ENCODE peak calls at places on chromosomes 12 and 14, in four cellular contexts. V, Q, G and L are unnamed samples.

GRCh38 chr12:27280412-27280811 is 36.3 kb downstream of the STK38L start:
- DNase-seq in Q (no peak), G (no peak), V (no peak), L (no peak)

GRCh38 chr12:89278862-89279261 is 73.4 kb downstream of the DUSP6 start:
- DNase-seq in G (no peak), Q (no peak), V (no peak), L (no peak)

GRCh38 chr14:29144598-29144997 is 378.0 kb downstream of the FOXG1 start:
- DNase-seq in G (no peak), V (no peak), Q (no peak), L (no peak)

GRCh38 chr12:78888583-78888982 is 24.0 kb downstream of the SYT1 start:
- DNase-seq in G (no peak), V (peak), Q (no peak), L (no peak)

GRCh38 chr12:121697093-121697698 is 15.4 kb upstream of the TMEM120B start:
- DNase-seq in G (no peak), V (no peak), Q (peak), L (peak)

GRCh38 chr12:62466018-62466595 is 519 bp upstream of the MON2 start:
- DNase-seq in G (no peak), Q (peak), V (no peak), L (peak)

GRCh38 chr12:39420043-39420442 is 22.9 kb downstream of the KIF21A start:
- DNase-seq in G (no peak), V (no peak), Q (no peak), L (peak)

GRCh38 chr12:131222271-131223139 is 268.8 kb downstream of the ADGRD1 start:
- DNase-seq in Q (no peak), V (peak), G (no peak), L (no peak)

GRCh38 chr14:51609987-51610283 is 41.8 kb upstream of the FRMD6 start:
- DNase-seq in G (no peak), V (no peak), Q (peak), L (no peak)

GRCh38 chr12:47458273-47458672 is 247.6 kb downstream of the RPAP3 start:
- DNase-seq in G (no peak), V (no peak), Q (no peak), L (peak)

GRCh38 chr14:104976198-104977007 is 1.8 kb downstream of the AHNAK2 start:
- DNase-seq in V (peak), Q (peak), G (no peak), L (peak)

GRCh38 chr14:78319826-78320635 is 149.9 kb downstream of the NRXN3 start:
- DNase-seq in Q (peak), G (no peak), V (no peak), L (no peak)

GRCh38 chr12:29212682-29213397 is 63.8 kb downstream of the FAR2 start:
- DNase-seq in Q (no peak), G (no peak), V (no peak), L (no peak)

GRCh38 chr14:81243499-81243898 is 22.7 kb upstream of the GTF2A1 start:
- DNase-seq in G (no peak), V (no peak), Q (no peak), L (no peak)

GRCh38 chr12:127115468-127116035 is 1151.4 kb upstream of the TMEM132C start:
- DNase-seq in G (no peak), Q (no peak), V (no peak), L (no peak)

DNA sequence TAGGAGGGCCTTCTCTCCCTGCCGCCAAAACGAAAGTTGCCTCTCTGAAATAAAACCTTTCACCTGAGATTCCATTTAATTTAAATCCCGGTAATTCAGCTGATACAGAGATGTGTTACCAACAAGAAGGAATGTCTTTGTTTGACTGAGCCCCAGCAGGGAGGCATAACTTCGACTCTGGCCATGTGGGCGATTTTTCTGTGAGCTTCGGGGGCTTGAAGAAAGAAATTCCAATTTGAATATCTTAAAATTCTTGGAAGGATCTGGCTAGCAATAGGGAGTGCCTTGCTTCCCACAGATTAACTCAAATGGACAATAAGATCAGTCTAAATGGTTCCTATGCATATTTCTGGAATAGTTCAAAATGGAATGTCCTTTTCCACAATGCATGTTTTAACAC is 252.5 kb upstream of the TMPO start:
- DNase-seq in V (no peak), Q (no peak), G (peak), L (no peak)
- TF ChIP-seq KDM1A in V (no peak), Q (no peak), G (no peak), L (no peak)

DNA sequence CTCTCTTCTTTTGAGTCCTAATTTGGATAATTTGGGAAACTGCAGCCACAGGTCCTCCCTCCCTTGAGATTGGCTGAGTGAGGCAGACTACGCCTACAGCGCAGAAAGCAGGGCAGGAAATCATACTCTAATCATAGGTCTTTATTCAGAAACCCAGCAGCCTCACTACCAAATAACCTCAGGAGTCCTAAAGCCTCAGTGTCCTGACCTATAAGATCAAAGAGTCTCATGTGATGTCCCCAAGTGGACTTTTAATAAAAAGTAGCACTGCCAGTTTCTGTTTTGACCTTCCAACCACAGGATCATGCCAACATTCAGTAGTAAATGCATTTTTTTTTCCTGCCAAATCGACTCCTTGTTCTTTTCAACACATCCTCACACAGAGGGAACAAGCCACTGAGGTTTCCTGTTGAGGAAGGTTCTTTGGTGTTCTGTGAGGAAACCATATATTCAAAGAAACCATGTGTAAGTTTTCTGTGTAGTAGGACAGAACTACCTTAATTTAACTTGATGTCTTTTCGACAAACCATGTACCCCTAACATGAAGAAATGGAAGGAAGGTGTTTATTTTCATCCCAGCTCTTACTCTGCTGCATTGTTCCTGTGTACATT is 72.2 kb downstream of the VCPKMT start:
- DNase-seq in Q (no peak), G (no peak), V (no peak), L (no peak)
- TF ChIP-seq HDAC6 in Q (no peak), G (no peak), V (no peak), L (no peak)

GRCh38 chr12:93827669-93828068 is 150.5 kb downstream of the CRADD start:
- DNase-seq in G (no peak), Q (no peak), V (no peak), L (no peak)

GRCh38 chr12:93824514-93825500 is 147.6 kb downstream of the CRADD start:
- DNase-seq in V (no peak), Q (no peak), G (peak), L (no peak)

GRCh38 chr12:93825501-93825888 is 148.3 kb downstream of the CRADD start:
- DNase-seq in V (no peak), G (no peak), Q (no peak), L (no peak)

GRCh38 chr12:93827179-93827578 is 150.0 kb downstream of the CRADD start:
- DNase-seq in V (no peak), Q (no peak), G (no peak), L (no peak)

DNA sequence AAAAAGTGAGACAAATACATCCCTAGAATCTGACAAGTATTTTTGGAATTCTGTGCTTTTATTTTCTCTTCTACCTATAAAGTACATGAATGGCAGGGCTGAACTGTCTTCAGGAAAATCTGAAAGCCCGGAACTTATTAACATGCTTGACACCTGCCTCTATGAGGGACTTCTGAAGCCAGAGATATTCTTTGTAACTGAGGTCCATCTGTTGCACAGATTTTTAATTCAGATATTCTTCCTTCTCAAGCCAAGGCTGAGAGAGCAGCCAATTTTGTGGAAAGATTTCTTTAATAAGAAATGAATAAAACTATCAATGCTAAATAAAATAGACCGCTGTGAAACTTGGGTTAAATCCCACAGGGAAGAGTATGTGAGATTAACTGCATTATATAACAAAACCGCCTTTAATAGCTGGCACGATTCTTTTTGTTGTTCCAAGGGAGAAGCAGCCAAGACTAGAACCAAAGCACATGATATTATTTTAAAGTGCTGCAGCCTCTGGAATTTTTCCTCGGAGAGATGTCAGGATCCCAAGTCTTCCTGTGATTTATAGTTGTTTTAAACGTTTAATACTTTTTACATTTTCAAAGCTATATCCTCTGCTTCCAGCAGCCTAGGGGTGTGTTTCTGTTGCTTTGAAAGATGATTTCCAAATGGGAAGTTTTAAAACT is 148.9 kb downstream of the CRADD start:
- DNase-seq in V (no peak), G (no peak), Q (no peak), L (no peak)
- TF ChIP-seq ATF3 in V (no peak), G (no peak), Q (no peak), L (no peak)

GRCh38 chr12:12794686-12795085 is 9.2 kb downstream of the APOLD1 start:
- DNase-seq in G (no peak), Q (no peak), V (no peak), L (no peak)
- TF ChIP-seq KDM1A in G (no peak), Q (no peak), V (no peak), L (no peak)

DNA sequence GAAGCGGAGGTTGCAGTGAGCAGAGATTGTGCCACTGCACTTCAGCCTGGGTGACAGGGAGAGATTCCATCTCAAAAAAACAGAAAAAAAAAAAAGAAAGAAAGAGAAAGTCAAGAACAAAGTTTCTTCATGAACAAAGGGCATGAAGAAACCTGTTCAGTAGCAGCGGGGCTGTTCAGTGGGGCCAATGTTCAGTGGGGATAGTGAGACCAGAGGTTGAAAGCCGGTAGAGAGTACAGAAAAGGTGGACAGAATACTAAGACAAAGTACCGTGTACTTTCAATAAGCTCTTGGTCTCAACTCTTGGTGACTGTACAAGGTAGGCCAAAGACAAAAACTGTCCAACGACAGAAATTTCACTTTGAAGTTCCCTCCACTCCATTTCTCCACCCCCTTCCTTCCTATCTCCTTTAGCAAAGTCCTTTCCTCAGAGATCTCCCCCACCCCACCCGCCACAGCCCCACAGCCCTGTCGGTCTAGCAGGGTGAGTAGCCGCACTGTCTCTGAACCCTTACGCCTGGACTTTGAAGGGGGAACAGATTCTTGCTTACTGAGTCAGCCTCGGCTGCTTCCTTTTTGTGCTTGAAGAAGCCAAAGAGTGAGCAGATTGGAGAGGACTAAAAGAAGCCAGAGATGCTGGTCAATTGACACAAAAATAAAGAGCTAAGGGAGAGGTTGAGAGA is 44.3 kb upstream of the FOS start:
- DNase-seq in V (no peak), Q (peak), G (no peak), L (peak)
- TF ChIP-seq HDAC6 in V (no peak), Q (no peak), G (no peak), L (no peak)

DNA sequence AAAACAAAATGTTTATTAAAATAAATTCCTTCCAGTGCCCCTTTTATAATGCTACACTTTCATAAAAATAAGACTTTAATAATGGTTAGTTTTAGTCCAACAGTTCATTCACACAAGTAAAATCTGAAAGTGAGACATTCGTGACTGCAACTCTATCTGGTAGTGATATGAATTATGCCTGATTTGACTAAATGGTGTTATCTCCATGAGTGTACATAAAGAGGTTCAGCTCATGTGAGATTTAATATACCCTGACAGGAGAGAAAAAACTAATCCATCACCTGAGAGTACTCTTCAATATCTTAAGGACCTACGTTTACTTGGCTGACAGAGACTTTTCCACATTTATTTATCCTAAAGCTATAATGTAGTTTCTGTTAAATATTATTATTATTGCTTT is 34.0 kb downstream of the ERO1A start:
- DNase-seq in G (no peak), V (no peak), Q (no peak), L (no peak)
- TF ChIP-seq ATF3 in G (no peak), V (no peak), Q (no peak), L (no peak)

GRCh38 chr12:53231859-53232640 is at the start of gene RARG:
- DNase-seq in G (no peak), Q (peak), V (no peak), L (no peak)
- TF ChIP-seq KDM1A in G (no peak), Q (no peak), V (no peak), L (no peak)